ENCODE peak calls at places on chromosome 5, in five cellular contexts. X, M, V, F and R are unnamed samples.
A peak's percentile ranks its signal among the peaks of the same experiment; 100 is the strongest.

GRCh38 chr5:112312810-112313209 is 106.3 kb downstream of the EPB41L4A start:
- DNase-seq in X (no peak), M (no peak), F (no peak), V (no peak), R (no peak)

GRCh38 chr5:59335544-59335943 is 558.0 kb downstream of the PDE4D start:
- DNase-seq in X (no peak), F (no peak), V (no peak), M (no peak), R (no peak)

GRCh38 chr5:64576241-64576640 is 70.4 kb downstream of the RGS7BP start:
- DNase-seq in F (no peak), X (no peak), M (no peak), V (no peak), R (no peak)

GRCh38 chr5:39208471-39208870 is 10.9 kb downstream of the FYB1 start:
- DNase-seq in F (no peak), V (no peak), X (no peak), M (no peak), R (no peak)

GRCh38 chr5:111225926-111226325 is 1.7 kb downstream of the CAMK4 start:
- DNase-seq in F (no peak), V (no peak), X (no peak), M (no peak), R (no peak)

GRCh38 chr5:52920929-52921328 is 68.2 kb upstream of the ITGA2 start:
- DNase-seq in M (no peak), F (no peak), V (no peak), X (no peak), R (no peak)

GRCh38 chr5:166617507-166617906 is 1673.9 kb upstream of the WWC1 start:
- DNase-seq in X (no peak), V (no peak), F (no peak), M (no peak), R (no peak)

GRCh38 chr5:84381501-84382362 is 2.9 kb downstream of the EDIL3 start:
- DNase-seq in X (no peak), F (no peak), V (no peak), M (no peak), R (no peak)

GRCh38 chr5:180007582-180007981 is 64.0 kb downstream of the RNF130 start:
- DNase-seq in X (no peak), F (no peak), V (no peak), M (no peak), R (no peak)

GRCh38 chr5:67081259-67081658 is 115.3 kb downstream of the CD180 start:
- DNase-seq in M (no peak), X (no peak), V (no peak), F (no peak), R (no peak)

GRCh38 chr5:93790401-93790800 is 49.0 kb upstream of the POU5F2 start:
- DNase-seq in M (no peak), X (no peak), F (no peak), V (no peak), R (no peak)

GRCh38 chr5:9932770-9933169 is 302.6 kb upstream of the TAS2R1 start:
- DNase-seq in M (no peak), X (no peak), F (no peak), V (no peak), R (no peak)

GRCh38 chr5:97495301-97495700 is 312.3 kb upstream of the RIOK2 start:
- DNase-seq in V (no peak), M (no peak), F (no peak), X (no peak), R (no peak)

GRCh38 chr5:133932441-133933168 is 35.8 kb downstream of the C5orf15 start:
- DNase-seq in V (no peak), F (no peak), X (no peak), M (no peak), R (no peak)

GRCh38 chr5:181127907-181128626 is 2.9 kb downstream of the OR2V1 start:
- DNase-seq in X (no peak), F (no peak), V (no peak), M (no peak), R (no peak)

GRCh38 chr5:14451866-14452265 is 129.7 kb upstream of the OTULINL start:
- DNase-seq in V (no peak), M (no peak), X (no peak), F (no peak), R (no peak)

GRCh38 chr5:141564216-141564692 is 54.5 kb downstream of the DIAPH1 start:
- DNase-seq in F (peak; percentile 54), V (peak; percentile 50), M (peak; percentile 84), X (peak; percentile 9), R (no peak)

GRCh38 chr5:59722875-59723274 is 170.7 kb downstream of the PDE4D start:
- DNase-seq in F (no peak), X (no peak), M (no peak), V (no peak), R (no peak)

GRCh38 chr5:143030349-143030748 is 260.2 kb downstream of the ARHGAP26 start:
- DNase-seq in X (no peak), F (no peak), M (no peak), V (no peak), R (no peak)

GRCh38 chr5:90386099-90386710 is 23.4 kb downstream of the CETN3 start:
- DNase-seq in X (no peak), F (no peak), M (no peak), V (no peak), R (no peak)

GRCh38 chr5:88836195-88836838 is 46.7 kb downstream of the MEF2C start:
- DNase-seq in V (no peak), M (no peak), F (peak; percentile 37), X (no peak), R (no peak)
- TF ChIP-seq POLR2A in V (no peak), M (no peak), F (peak; percentile 31), X (no peak), R (no peak)

DNA sequence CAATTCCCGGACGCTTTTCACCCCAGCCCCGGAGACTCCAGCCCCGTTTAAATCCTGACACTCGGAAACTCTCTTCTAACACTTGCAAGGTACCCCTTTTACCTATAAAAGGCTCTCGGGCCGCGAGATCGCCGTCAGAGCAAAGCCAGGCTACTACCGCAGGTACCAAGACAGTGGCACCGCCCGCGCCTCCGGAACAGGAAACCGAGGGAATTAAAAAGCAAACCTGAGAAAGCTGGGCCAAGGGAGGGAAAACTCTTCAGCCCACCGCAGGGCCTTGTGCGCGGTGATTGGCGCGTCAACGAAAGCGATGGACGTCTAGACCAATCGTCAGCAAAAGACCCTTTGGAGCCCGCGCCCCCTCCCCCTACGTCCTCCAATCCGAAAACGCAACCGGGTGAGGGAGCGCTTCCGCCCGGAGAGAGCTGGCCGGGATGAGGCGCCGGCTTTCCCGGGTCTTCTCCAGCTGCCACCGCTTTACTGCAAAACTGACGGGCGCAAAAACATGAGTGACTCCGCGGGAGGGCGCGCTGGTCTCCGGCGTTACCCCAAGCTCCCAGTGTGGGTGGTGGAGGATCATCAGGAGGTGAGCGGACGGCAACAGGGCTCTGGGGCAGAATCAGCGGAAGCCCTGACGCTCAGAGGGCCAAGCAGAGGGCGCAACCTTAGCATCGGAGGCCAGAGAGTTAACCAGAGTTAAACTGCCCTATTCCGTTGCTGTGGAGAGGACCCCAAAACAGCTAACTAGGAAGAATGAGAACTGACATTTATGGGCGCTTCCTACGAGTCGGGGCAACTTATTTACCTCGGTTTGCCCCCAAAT is at the start of the genes C5orf22 and DROSHA:
- DNase-seq in V (peak; percentile 89), F (peak; percentile 92), M (peak; percentile 89), X (peak; percentile 59), R (peak; percentile 69)
- TF ChIP-seq POLR2A in V (peak; percentile 66), F (peak; percentile 61), M (peak; percentile 74), X (no peak), R (peak; percentile 66)

GRCh38 chr5:140556438-140556837 is 835 bp downstream of the SRA1 start:
- DNase-seq in M (no peak), F (no peak), X (no peak), V (no peak), R (no peak)

GRCh38 chr5:140554454-140554853 is 2.8 kb downstream of the SRA1 start:
- DNase-seq in V (no peak), F (no peak), X (no peak), M (no peak), R (no peak)

GRCh38 chr5:140557136-140557805 is at the start of gene SRA1:
- DNase-seq in X (peak; percentile 56), V (peak; percentile 97), F (peak; percentile 93), M (peak; percentile 60), R (peak; percentile 91)

GRCh38 chr5:140557965-140558364 is 692 bp upstream of the SRA1 start:
- DNase-seq in M (no peak), V (no peak), F (no peak), X (no peak), R (no peak)

DNA sequence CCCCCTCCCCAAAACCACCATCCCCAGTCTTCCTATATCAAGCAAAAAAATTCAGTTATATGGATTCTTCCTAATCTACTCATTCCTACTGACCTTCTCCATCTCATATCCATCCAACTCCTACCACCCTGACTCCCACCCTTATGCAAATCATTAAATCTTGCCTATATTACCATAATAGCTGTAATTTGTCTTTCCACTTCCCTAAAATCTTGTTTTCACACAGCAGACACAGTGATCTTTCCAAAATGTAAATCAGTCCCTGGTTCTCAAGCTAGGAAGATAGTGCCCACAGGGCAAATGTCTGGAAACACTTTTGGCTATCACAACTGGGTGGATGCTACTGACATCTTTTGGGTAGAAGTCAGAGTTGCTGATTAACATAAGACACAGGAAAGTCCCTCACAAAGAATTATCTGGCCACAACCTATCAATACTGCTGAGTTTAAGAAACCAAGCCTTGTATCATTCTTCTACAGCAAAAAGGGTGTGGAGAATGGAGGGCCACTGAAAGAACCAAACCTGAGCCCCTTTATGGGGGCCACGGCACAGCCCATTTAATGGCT is 1.4 kb downstream of the SRA1 start:
- DNase-seq in F (no peak), M (no peak), X (no peak), V (no peak), R (no peak)
- TF ChIP-seq POLR2A in F (no peak), M (no peak), X (no peak), V (no peak), R (peak; percentile 5)

GRCh38 chr5:177497297-177498012 is at the start of gene PDLIM7:
- DNase-seq in V (peak; percentile 97), M (peak; percentile 77), F (peak; percentile 97), X (peak; percentile 59), R (peak; percentile 94)

GRCh38 chr5:177497011-177497296 is 450 bp downstream of the PDLIM7 start:
- DNase-seq in X (no peak), V (no peak), M (no peak), F (no peak), R (no peak)

GRCh38 chr5:177495243-177496060 is 2.0 kb downstream of the PDLIM7 start:
- DNase-seq in F (peak; percentile 85), V (no peak), M (no peak), X (no peak), R (peak; percentile 67)

GRCh38 chr5:177494356-177495195 is 2.8 kb downstream of the PDLIM7 start:
- DNase-seq in F (peak; percentile 88), V (peak; percentile 70), X (no peak), M (no peak), R (no peak)

DNA sequence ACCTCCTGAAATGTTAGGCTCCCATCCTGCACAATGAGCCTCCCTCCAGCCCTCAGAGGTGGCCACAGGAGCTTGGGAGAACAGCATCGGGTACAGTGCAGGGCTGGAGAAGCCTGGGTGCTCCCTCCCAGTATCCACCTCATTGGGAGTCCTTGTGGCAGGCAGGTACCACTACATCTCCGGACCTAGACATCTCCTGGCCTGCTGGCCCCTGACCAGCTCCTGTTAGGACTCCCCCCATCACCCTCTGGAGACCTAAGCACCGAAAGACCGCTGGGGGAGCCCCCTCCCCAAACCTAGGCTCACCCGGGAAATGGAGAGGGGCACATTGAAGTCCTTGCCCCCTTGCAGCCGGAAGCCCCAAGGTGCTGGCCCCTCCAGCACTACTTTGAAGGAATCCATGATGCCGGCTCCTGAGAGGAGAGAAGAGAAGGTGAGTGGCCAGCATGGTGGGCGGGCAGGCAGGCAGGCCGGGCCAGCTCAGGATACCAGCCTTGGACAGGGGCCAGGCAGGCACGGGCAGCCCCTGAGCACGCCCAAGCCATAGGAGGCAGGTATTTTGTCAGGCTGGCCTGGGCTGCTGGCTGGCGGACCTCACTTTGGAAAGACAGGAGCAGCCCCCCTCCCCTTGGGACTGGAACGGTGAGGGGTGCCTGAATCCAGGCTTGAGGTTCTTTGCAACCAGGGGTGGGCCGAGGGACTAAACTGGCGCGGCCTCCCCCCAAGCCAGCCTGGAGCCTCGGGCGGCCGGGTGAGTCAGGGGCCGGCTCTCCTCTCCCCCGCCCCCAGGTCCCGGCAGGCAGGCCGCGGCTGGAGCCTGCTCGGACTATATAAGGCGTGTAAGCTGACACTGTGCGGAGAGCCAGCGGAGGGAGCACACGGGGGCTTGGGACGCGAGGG is 1.0 kb downstream of the PDLIM7 start:
- DNase-seq in M (no peak), X (no peak), F (peak; percentile 89), V (peak; percentile 93), R (peak; percentile 65)
- TF ChIP-seq POLR2A in M (peak; percentile 31), X (no peak), F (peak; percentile 75), V (peak; percentile 31), R (no peak)